ENCODE peak calls at places on chromosomes 3 and 15, in four cellular contexts. One of them, this sample, is unnamed.

GRCh38 chr15:52171386-52171785 is 19.8 kb downstream of the GNB5 start:
- DNase-seq in SK-N-SH: peak
- DNase-seq in K562: no peak
- DNase-seq in HCT116: no peak
- DNase-seq in this sample: no peak

GRCh38 chr3:55951371-55951770 is 464.3 kb upstream of the WNT5A start:
- DNase-seq in HCT116: no peak
- DNase-seq in SK-N-SH: no peak
- DNase-seq in K562: no peak
- DNase-seq in this sample: no peak

GRCh38 chr15:64699767-64700388 is 75.5 kb downstream of the RBPMS2 start:
- DNase-seq in SK-N-SH: peak
- DNase-seq in K562: no peak
- DNase-seq in HCT116: no peak
- DNase-seq in this sample: no peak

GRCh38 chr15:68150186-68150585 is 54.9 kb downstream of the CALML4 start:
- DNase-seq in K562: no peak
- DNase-seq in SK-N-SH: no peak
- DNase-seq in HCT116: no peak
- DNase-seq in this sample: no peak

GRCh38 chr3:53104762-53105161 is 25.5 kb downstream of the RFT1 start:
- DNase-seq in HCT116: no peak
- DNase-seq in SK-N-SH: no peak
- DNase-seq in K562: no peak
- DNase-seq in this sample: no peak

GRCh38 chr3:8324727-8325126 is 176.9 kb upstream of the LMCD1 start:
- DNase-seq in HCT116: peak
- DNase-seq in SK-N-SH: peak
- DNase-seq in K562: no peak
- DNase-seq in this sample: peak

GRCh38 chr15:58424722-58425121 is 7.1 kb upstream of the LIPC start:
- DNase-seq in SK-N-SH: no peak
- DNase-seq in HCT116: no peak
- DNase-seq in K562: no peak
- DNase-seq in this sample: no peak

GRCh38 chr3:194231840-194232832 is 96.2 kb downstream of the HES1 start:
- DNase-seq in K562: no peak
- DNase-seq in SK-N-SH: no peak
- DNase-seq in HCT116: no peak
- DNase-seq in this sample: no peak

GRCh38 chr3:177982034-177982433 is 554.2 kb upstream of the KCNMB2 start:
- DNase-seq in SK-N-SH: no peak
- DNase-seq in K562: no peak
- DNase-seq in HCT116: no peak
- DNase-seq in this sample: no peak

GRCh38 chr15:25435474-25436243 is 3.2 kb downstream of the UBE3A start:
- DNase-seq in K562: no peak
- DNase-seq in SK-N-SH: no peak
- DNase-seq in HCT116: no peak
- DNase-seq in this sample: no peak

GRCh38 chr3:12445523-12446240 is 38.6 kb upstream of the TSEN2 start:
- DNase-seq in HCT116: no peak
- DNase-seq in SK-N-SH: no peak
- DNase-seq in K562: no peak
- DNase-seq in this sample: no peak

GRCh38 chr15:91456251-91456718 is 356.2 kb downstream of the SV2B start:
- DNase-seq in K562: no peak
- DNase-seq in SK-N-SH: no peak
- DNase-seq in HCT116: no peak
- DNase-seq in this sample: no peak

GRCh38 chr3:31081031-31081662 is 186.7 kb upstream of the GADL1 start:
- DNase-seq in K562: no peak
- DNase-seq in HCT116: no peak
- DNase-seq in SK-N-SH: no peak
- DNase-seq in this sample: no peak

GRCh38 chr3:129934234-129935123 is 40.0 kb upstream of the TRH start:
- DNase-seq in HCT116: peak
- DNase-seq in K562: peak
- DNase-seq in SK-N-SH: peak
- DNase-seq in this sample: peak

GRCh38 chr15:42650208-42651066 is 75.0 kb downstream of the STARD9 start:
- DNase-seq in HCT116: peak
- DNase-seq in SK-N-SH: peak
- DNase-seq in K562: peak
- DNase-seq in this sample: peak

GRCh38 chr15:51051776-51052175 is 42.9 kb downstream of the TNFAIP8L3 start:
- DNase-seq in HCT116: no peak
- DNase-seq in K562: no peak
- DNase-seq in SK-N-SH: no peak
- DNase-seq in this sample: no peak

GRCh38 chr3:23615068-23615467 is 190.7 kb upstream of the UBE2E1 start:
- DNase-seq in K562: no peak
- DNase-seq in HCT116: no peak
- DNase-seq in SK-N-SH: no peak
- DNase-seq in this sample: no peak

GRCh38 chr3:188978772-188979171 is 193.0 kb upstream of the TPRG1 start:
- DNase-seq in K562: no peak
- DNase-seq in HCT116: no peak
- DNase-seq in SK-N-SH: no peak
- DNase-seq in this sample: peak

GRCh38 chr3:146912233-146913015 is 307.3 kb upstream of the PLSCR5 start:
- DNase-seq in SK-N-SH: no peak
- DNase-seq in HCT116: no peak
- DNase-seq in K562: no peak
- DNase-seq in this sample: no peak

GRCh38 chr3:55687526-55687925 is 200.4 kb upstream of the WNT5A start:
- DNase-seq in HCT116: no peak
- DNase-seq in SK-N-SH: no peak
- DNase-seq in K562: no peak
- DNase-seq in this sample: no peak

GRCh38 chr15:71114887-71115566 is at the start of gene THSD4:
- DNase-seq in HCT116: no peak
- DNase-seq in K562: peak
- DNase-seq in SK-N-SH: peak
- DNase-seq in this sample: peak

GRCh38 chr3:61371123-61371522 is 119.9 kb upstream of the FHIT start:
- DNase-seq in SK-N-SH: peak
- DNase-seq in HCT116: peak
- DNase-seq in K562: peak
- DNase-seq in this sample: peak

GRCh38 chr3:14847613-14848541 is 29.1 kb downstream of the FGD5 start:
- DNase-seq in K562: peak
- DNase-seq in HCT116: peak
- DNase-seq in SK-N-SH: no peak
- DNase-seq in this sample: no peak

GRCh38 chr15:73996939-73997338 is 2.4 kb downstream of the PML start:
- DNase-seq in K562: no peak
- DNase-seq in SK-N-SH: no peak
- DNase-seq in HCT116: no peak
- DNase-seq in this sample: no peak

GRCh38 chr3:185824051-185824466 is 783 bp downstream of the IGF2BP2 start:
- DNase-seq in HCT116: no peak
- DNase-seq in SK-N-SH: peak
- DNase-seq in K562: peak
- DNase-seq in this sample: no peak

GRCh38 chr3:64209866-64210609 is 15.2 kb downstream of the PRICKLE2 start:
- DNase-seq in HCT116: no peak
- DNase-seq in K562: no peak
- DNase-seq in SK-N-SH: peak
- DNase-seq in this sample: no peak

GRCh38 chr15:59439571-59439970 is 1.6 kb downstream of the FAM81A start:
- DNase-seq in HCT116: no peak
- DNase-seq in SK-N-SH: no peak
- DNase-seq in K562: no peak
- DNase-seq in this sample: no peak
- TF ChIP-seq ELF1 in HCT116: no peak
- TF ChIP-seq ELF1 in SK-N-SH: no peak
- TF ChIP-seq ELF1 in K562: no peak
- TF ChIP-seq ELF1 in this sample: no peak

GRCh38 chr3:39125837-39126500 is 18.5 kb downstream of the TTC21A start:
- DNase-seq in HCT116: no peak
- DNase-seq in K562: no peak
- DNase-seq in SK-N-SH: no peak
- DNase-seq in this sample: peak
- TF ChIP-seq ZBTB33 in HCT116: no peak
- TF ChIP-seq ZBTB33 in K562: no peak
- TF ChIP-seq ZBTB33 in SK-N-SH: no peak
- TF ChIP-seq ZBTB33 in this sample: no peak

DNA sequence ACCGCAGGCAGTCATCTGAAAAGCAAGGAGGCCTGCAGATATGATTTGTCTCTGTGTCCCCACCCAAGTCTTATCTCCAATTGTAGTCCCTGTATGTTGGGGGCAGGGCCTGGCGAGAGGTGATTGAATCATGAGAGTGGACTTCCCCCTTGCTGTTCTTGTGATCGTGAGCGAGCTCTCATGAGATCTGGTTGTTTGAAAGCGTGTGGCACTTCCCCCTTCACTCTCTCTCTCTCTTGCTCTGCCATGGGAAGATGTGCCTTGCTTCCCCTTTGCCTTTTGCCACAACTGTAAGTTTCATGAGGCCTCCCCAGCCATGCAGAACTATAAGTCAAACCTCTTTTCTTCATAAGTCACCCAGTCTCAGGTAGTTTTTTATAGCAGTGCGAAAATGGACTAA is 83.3 kb downstream of the TMCO5A start:
- DNase-seq in K562: no peak
- DNase-seq in SK-N-SH: no peak
- DNase-seq in HCT116: no peak
- DNase-seq in this sample: no peak
- TF ChIP-seq ELF1 in K562: no peak
- TF ChIP-seq ELF1 in SK-N-SH: no peak
- TF ChIP-seq ELF1 in HCT116: no peak
- TF ChIP-seq ELF1 in this sample: no peak

GRCh38 chr15:99718421-99718820 is 14.8 kb downstream of the LYSMD4 start:
- DNase-seq in K562: no peak
- DNase-seq in HCT116: no peak
- DNase-seq in SK-N-SH: no peak
- DNase-seq in this sample: no peak
- TF ChIP-seq ZBTB33 in K562: no peak
- TF ChIP-seq ZBTB33 in HCT116: no peak
- TF ChIP-seq ZBTB33 in SK-N-SH: no peak
- TF ChIP-seq ZBTB33 in this sample: no peak

DNA sequence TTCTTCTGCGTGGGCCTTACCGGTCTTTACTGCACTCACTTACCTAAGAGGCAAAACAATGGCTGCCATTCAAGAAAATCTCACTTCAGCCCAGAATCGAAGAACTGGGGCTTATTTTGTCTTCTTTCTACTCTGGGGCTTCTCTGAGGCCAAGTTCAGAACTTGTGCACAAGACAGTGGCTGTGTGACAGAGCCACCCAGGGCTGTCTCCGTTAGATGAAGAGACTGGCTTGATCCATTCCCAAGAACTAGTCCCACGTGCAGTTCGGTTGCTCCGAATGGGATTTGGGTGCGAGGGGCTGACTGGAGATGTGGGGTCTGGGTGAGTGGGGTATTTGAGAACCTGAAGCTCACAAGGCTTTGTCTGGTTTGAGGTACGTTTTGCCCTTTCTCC is 795 bp upstream of the TCF12 start:
- DNase-seq in K562: no peak
- DNase-seq in HCT116: no peak
- DNase-seq in SK-N-SH: no peak
- DNase-seq in this sample: no peak
- TF ChIP-seq ELF1 in K562: no peak
- TF ChIP-seq ELF1 in HCT116: no peak
- TF ChIP-seq ELF1 in SK-N-SH: no peak
- TF ChIP-seq ELF1 in this sample: no peak